ENCODE peak calls at places on chromosome 1, in nine cellular contexts. M, S, K, D, B, C, Q, Z and L are unnamed samples.

GRCh38 chr1:22123071-22123390 is 19.9 kb downstream of the WNT4 start:
- DNase-seq in S (no peak), M (peak; percentile 27), Z (no peak), K (no peak), Q (no peak), D (no peak), B (no peak), C (no peak), L (no peak)

GRCh38 chr1:186838380-186839076 is 9.8 kb downstream of the PLA2G4A start:
- DNase-seq in D (no peak), Z (no peak), C (no peak), B (no peak), M (no peak), Q (no peak), S (no peak), K (peak; percentile 3), L (no peak)

GRCh38 chr1:89273324-89273778 is 691 bp upstream of the GBP5 start:
- DNase-seq in B (no peak), D (no peak), Z (no peak), S (no peak), K (no peak), C (no peak), Q (no peak), M (no peak), L (no peak)

GRCh38 chr1:48442864-48443619 is 29.0 kb downstream of the SPATA6 start:
- DNase-seq in K (no peak), C (no peak), Q (no peak), D (no peak), M (no peak), Z (no peak), B (no peak), S (no peak), L (no peak)

GRCh38 chr1:228148196-228148861 is 1.4 kb upstream of the GJC2 start:
- DNase-seq in B (no peak), Z (no peak), Q (no peak), M (peak; percentile 20), D (no peak), C (no peak), K (no peak), S (no peak), L (no peak)

GRCh38 chr1:220894025-220894923 is 15.0 kb downstream of the HLX start:
- DNase-seq in S (no peak), Z (no peak), D (no peak), M (no peak), B (no peak), K (no peak), Q (no peak), C (no peak), L (no peak)

GRCh38 chr1:87435484-87435883 is 106.8 kb downstream of the LMO4 start:
- DNase-seq in C (no peak), M (no peak), K (no peak), Q (no peak), B (no peak), Z (no peak), S (no peak), D (peak; percentile 84), L (no peak)

GRCh38 chr1:226497991-226498689 is 50.4 kb upstream of the STUM start:
- DNase-seq in M (no peak), C (no peak), Z (no peak), K (no peak), D (no peak), B (peak; percentile 36), Q (no peak), S (no peak), L (no peak)

GRCh38 chr1:248858096-248858890 is 592 bp downstream of the ZNF692 start:
- DNase-seq in C (no peak), D (peak; percentile 69), Q (no peak), Z (peak; percentile 32), M (peak; percentile 74), K (peak; percentile 47), S (no peak), B (peak; percentile 89), L (no peak)

GRCh38 chr1:155174334-155175280 is 958 bp downstream of the TRIM46 start:
- DNase-seq in K (no peak), D (peak; percentile 31), Q (peak; percentile 76), Z (peak; percentile 72), S (no peak), B (peak; percentile 78), C (no peak), M (no peak), L (no peak)

GRCh38 chr1:116824631-116825399 is 70.6 kb downstream of the CD2 start:
- DNase-seq in C (no peak), K (no peak), D (peak; percentile 29), S (no peak), B (peak; percentile 55), Z (no peak), M (no peak), Q (no peak), L (no peak)

GRCh38 chr1:68542586-68542985 is 45.7 kb upstream of the DEPDC1 start:
- DNase-seq in K (no peak), C (no peak), Q (no peak), M (no peak), D (peak; percentile 11), Z (no peak), S (no peak), B (no peak), L (no peak)

GRCh38 chr1:202112864-202113689 is 9.6 kb upstream of the GPR37L1 start:
- DNase-seq in S (no peak), C (no peak), M (no peak), K (no peak), D (peak; percentile 40), B (no peak), Q (no peak), Z (no peak), L (no peak)

GRCh38 chr1:158017800-158018595 is 24.6 kb downstream of the KIRREL1 start:
- DNase-seq in Q (no peak), D (peak; percentile 66), B (no peak), K (no peak), C (no peak), M (peak; percentile 37), Z (no peak), S (no peak), L (no peak)

GRCh38 chr1:43285269-43285986 is at the start of gene C1orf210:
- DNase-seq in B (no peak), S (no peak), C (no peak), K (peak; percentile 81), Q (no peak), M (no peak), Z (no peak), D (no peak), L (no peak)

GRCh38 chr1:81296584-81296983 is 504.1 kb upstream of the ADGRL2 start:
- DNase-seq in Q (no peak), C (no peak), K (no peak), M (peak; percentile 37), B (no peak), S (no peak), Z (no peak), D (peak; percentile 50), L (no peak)

GRCh38 chr1:112957133-112957812 is 1.3 kb upstream of the SLC16A1 start:
- DNase-seq in B (peak; percentile 24), S (peak; percentile 0), D (peak; percentile 92), Z (peak; percentile 12), M (peak; percentile 89), Q (no peak), C (no peak), K (peak; percentile 75), L (no peak)

GRCh38 chr1:218521414-218522169 is 176.5 kb downstream of the TGFB2 start:
- DNase-seq in K (peak; percentile 41), Z (peak; percentile 17), B (peak; percentile 62), S (peak; percentile 10), C (no peak), D (no peak), Q (no peak), M (peak; percentile 60), L (no peak)

GRCh38 chr1:39387452-39387851 is 104.0 kb upstream of the BMP8A start:
- DNase-seq in D (peak; percentile 90), Z (no peak), S (no peak), B (no peak), K (peak; percentile 83), Q (no peak), C (no peak), M (peak; percentile 92), L (no peak)

GRCh38 chr1:183699643-183700160 is 46.6 kb upstream of the APOBEC4 start:
- DNase-seq in Z (no peak), K (no peak), C (no peak), Q (no peak), B (no peak), S (no peak), D (peak; percentile 37), M (peak; percentile 42), L (no peak)

GRCh38 chr1:22053018-22053860 is 730 bp downstream of the CDC42 start:
- DNase-seq in B (peak; percentile 61), S (no peak), D (peak; percentile 87), K (no peak), C (peak; percentile 6), Q (peak; percentile 82), Z (peak; percentile 45), M (peak; percentile 69), L (peak; percentile 29)